ENCODE peak calls at places on chromosomes 1 and 21, in six cellular contexts. One of them, this sample, is unnamed.

GRCh38 chr1:22037520-22037919 is 15.0 kb upstream of the CDC42 start:
- DNase-seq in psoas muscle: no peak
- DNase-seq in esophagus squamous epithelium: no peak
- DNase-seq in mammary epithelial cell: no peak
- DNase-seq in HCT116: no peak
- DNase-seq in pancreas: no peak
- DNase-seq in this sample: no peak

GRCh38 chr1:156387899-156388813 is 19.1 kb downstream of the RHBG start:
- DNase-seq in HCT116: no peak
- DNase-seq in esophagus squamous epithelium: no peak
- DNase-seq in psoas muscle: no peak
- DNase-seq in mammary epithelial cell: no peak
- DNase-seq in pancreas: no peak
- DNase-seq in this sample: peak; percentile 90

GRCh38 chr1:38274974-38275373 is 228.4 kb upstream of the POU3F1 start:
- DNase-seq in psoas muscle: no peak
- DNase-seq in esophagus squamous epithelium: no peak
- DNase-seq in mammary epithelial cell: no peak
- DNase-seq in pancreas: no peak
- DNase-seq in HCT116: no peak
- DNase-seq in this sample: no peak

GRCh38 chr21:29145837-29146453 is 15.5 kb downstream of the MAP3K7CL start:
- DNase-seq in pancreas: no peak
- DNase-seq in esophagus squamous epithelium: no peak
- DNase-seq in mammary epithelial cell: peak; percentile 87
- DNase-seq in psoas muscle: no peak
- DNase-seq in HCT116: no peak
- DNase-seq in this sample: no peak

GRCh38 chr1:56670350-56670749 is 25.2 kb downstream of the PRKAA2 start:
- DNase-seq in mammary epithelial cell: no peak
- DNase-seq in pancreas: no peak
- DNase-seq in esophagus squamous epithelium: no peak
- DNase-seq in psoas muscle: no peak
- DNase-seq in HCT116: no peak
- DNase-seq in this sample: no peak

GRCh38 chr1:211734791-211735190 is 59.4 kb upstream of the NEK2 start:
- DNase-seq in esophagus squamous epithelium: no peak
- DNase-seq in mammary epithelial cell: no peak
- DNase-seq in psoas muscle: no peak
- DNase-seq in HCT116: no peak
- DNase-seq in pancreas: peak; percentile 40
- DNase-seq in this sample: no peak

GRCh38 chr1:87399701-87400100 is 71.0 kb downstream of the LMO4 start:
- DNase-seq in psoas muscle: no peak
- DNase-seq in HCT116: no peak
- DNase-seq in mammary epithelial cell: no peak
- DNase-seq in esophagus squamous epithelium: no peak
- DNase-seq in pancreas: no peak
- DNase-seq in this sample: no peak

GRCh38 chr1:246632584-246633168 is 66.4 kb downstream of the CNST start:
- DNase-seq in esophagus squamous epithelium: no peak
- DNase-seq in psoas muscle: no peak
- DNase-seq in mammary epithelial cell: peak; percentile 19
- DNase-seq in HCT116: no peak
- DNase-seq in pancreas: no peak
- DNase-seq in this sample: no peak

GRCh38 chr1:48227165-48228013 is 4.9 kb downstream of the SLC5A9 start:
- DNase-seq in HCT116: no peak
- DNase-seq in mammary epithelial cell: no peak
- DNase-seq in esophagus squamous epithelium: no peak
- DNase-seq in pancreas: no peak
- DNase-seq in psoas muscle: no peak
- DNase-seq in this sample: no peak

GRCh38 chr1:93839307-93839706 is 39.7 kb downstream of the DNTTIP2 start:
- DNase-seq in pancreas: no peak
- DNase-seq in psoas muscle: no peak
- DNase-seq in HCT116: no peak
- DNase-seq in esophagus squamous epithelium: no peak
- DNase-seq in mammary epithelial cell: peak; percentile 71
- DNase-seq in this sample: no peak

GRCh38 chr1:180560868-180561600 is 2.3 kb downstream of the OVAAL start:
- DNase-seq in pancreas: no peak
- DNase-seq in psoas muscle: no peak
- DNase-seq in mammary epithelial cell: peak; percentile 9
- DNase-seq in HCT116: no peak
- DNase-seq in esophagus squamous epithelium: no peak
- DNase-seq in this sample: no peak

GRCh38 chr1:47536646-47537118 is 98.8 kb downstream of the FOXD2 start:
- DNase-seq in pancreas: no peak
- DNase-seq in esophagus squamous epithelium: no peak
- DNase-seq in psoas muscle: no peak
- DNase-seq in HCT116: no peak
- DNase-seq in mammary epithelial cell: no peak
- DNase-seq in this sample: no peak

GRCh38 chr1:226863446-226863845 is 7.0 kb upstream of the PSEN2 start:
- DNase-seq in pancreas: no peak
- DNase-seq in HCT116: no peak
- DNase-seq in psoas muscle: no peak
- DNase-seq in esophagus squamous epithelium: no peak
- DNase-seq in mammary epithelial cell: peak; percentile 76
- DNase-seq in this sample: no peak

GRCh38 chr21:36945496-36946138 is 20.9 kb downstream of the HLCS start:
- DNase-seq in esophagus squamous epithelium: no peak
- DNase-seq in mammary epithelial cell: no peak
- DNase-seq in psoas muscle: no peak
- DNase-seq in pancreas: no peak
- DNase-seq in HCT116: no peak
- DNase-seq in this sample: no peak

GRCh38 chr1:2248127-2248826 is 20.2 kb downstream of the SKI start:
- DNase-seq in pancreas: peak; percentile 57
- DNase-seq in esophagus squamous epithelium: no peak
- DNase-seq in mammary epithelial cell: no peak
- DNase-seq in HCT116: no peak
- DNase-seq in psoas muscle: peak; percentile 19
- DNase-seq in this sample: no peak

GRCh38 chr1:41319803-41320711 is 41.2 kb upstream of the FOXO6 start:
- DNase-seq in pancreas: peak; percentile 44
- DNase-seq in mammary epithelial cell: no peak
- DNase-seq in HCT116: no peak
- DNase-seq in psoas muscle: peak; percentile 58
- DNase-seq in esophagus squamous epithelium: no peak
- DNase-seq in this sample: no peak

GRCh38 chr21:45574081-45574501 is 31.9 kb upstream of the SLC19A1 start:
- DNase-seq in HCT116: no peak
- DNase-seq in psoas muscle: no peak
- DNase-seq in mammary epithelial cell: no peak
- DNase-seq in esophagus squamous epithelium: no peak
- DNase-seq in pancreas: no peak
- DNase-seq in this sample: no peak

GRCh38 chr1:44616284-44616990 is 57.8 kb downstream of the TMEM53 start:
- DNase-seq in esophagus squamous epithelium: no peak
- DNase-seq in psoas muscle: no peak
- DNase-seq in pancreas: no peak
- DNase-seq in mammary epithelial cell: no peak
- DNase-seq in HCT116: no peak
- DNase-seq in this sample: no peak

GRCh38 chr1:244965182-244965581 is 100.8 kb upstream of the HNRNPU start:
- DNase-seq in pancreas: no peak
- DNase-seq in HCT116: no peak
- DNase-seq in mammary epithelial cell: no peak
- DNase-seq in psoas muscle: no peak
- DNase-seq in esophagus squamous epithelium: no peak
- DNase-seq in this sample: no peak

GRCh38 chr1:244963231-244963826 is 99.0 kb upstream of the HNRNPU start:
- DNase-seq in HCT116: no peak
- DNase-seq in psoas muscle: no peak
- DNase-seq in pancreas: no peak
- DNase-seq in esophagus squamous epithelium: no peak
- DNase-seq in mammary epithelial cell: no peak
- DNase-seq in this sample: no peak

GRCh38 chr1:244964112-244964971 is 100.0 kb upstream of the HNRNPU start:
- DNase-seq in pancreas: no peak
- DNase-seq in esophagus squamous epithelium: no peak
- DNase-seq in mammary epithelial cell: peak; percentile 30
- DNase-seq in psoas muscle: no peak
- DNase-seq in HCT116: no peak
- DNase-seq in this sample: no peak

GRCh38 chr1:244960904-244961303 is 96.6 kb upstream of the HNRNPU start:
- DNase-seq in mammary epithelial cell: no peak
- DNase-seq in HCT116: no peak
- DNase-seq in esophagus squamous epithelium: no peak
- DNase-seq in pancreas: no peak
- DNase-seq in psoas muscle: no peak
- DNase-seq in this sample: no peak

DNA sequence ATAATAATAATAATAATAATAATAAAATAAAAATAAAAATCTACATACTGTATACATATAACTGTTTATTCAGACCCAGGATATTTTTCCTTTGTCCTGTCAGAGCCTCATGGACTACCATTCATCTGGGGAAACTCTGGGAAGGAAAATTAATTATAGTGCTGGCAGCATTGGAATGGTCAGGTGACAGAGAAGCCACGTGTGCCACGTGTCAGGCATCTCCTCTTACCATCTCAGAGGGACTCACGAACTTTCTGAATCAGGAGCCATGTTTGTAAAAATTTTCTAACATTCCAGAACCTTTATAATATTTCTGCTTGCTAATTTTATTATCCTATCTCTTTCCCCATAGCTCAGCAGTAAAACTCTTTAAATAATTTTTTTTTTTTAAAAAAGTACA is 97.8 kb upstream of the HNRNPU start:
- DNase-seq in esophagus squamous epithelium: no peak
- DNase-seq in HCT116: no peak
- DNase-seq in pancreas: no peak
- DNase-seq in mammary epithelial cell: no peak
- DNase-seq in psoas muscle: no peak
- DNase-seq in this sample: no peak
- H3K27ac ChIP-seq in esophagus squamous epithelium: no peak overlapping the region
- H3K27ac ChIP-seq in HCT116: no peak overlapping the region
- H3K27ac ChIP-seq in pancreas: no peak overlapping the region
- H3K27ac ChIP-seq in mammary epithelial cell: no peak overlapping the region
- H3K27ac ChIP-seq in psoas muscle: peak overlapping the region; percentile 88
- H3K27ac ChIP-seq in this sample: no peak overlapping the region

DNA sequence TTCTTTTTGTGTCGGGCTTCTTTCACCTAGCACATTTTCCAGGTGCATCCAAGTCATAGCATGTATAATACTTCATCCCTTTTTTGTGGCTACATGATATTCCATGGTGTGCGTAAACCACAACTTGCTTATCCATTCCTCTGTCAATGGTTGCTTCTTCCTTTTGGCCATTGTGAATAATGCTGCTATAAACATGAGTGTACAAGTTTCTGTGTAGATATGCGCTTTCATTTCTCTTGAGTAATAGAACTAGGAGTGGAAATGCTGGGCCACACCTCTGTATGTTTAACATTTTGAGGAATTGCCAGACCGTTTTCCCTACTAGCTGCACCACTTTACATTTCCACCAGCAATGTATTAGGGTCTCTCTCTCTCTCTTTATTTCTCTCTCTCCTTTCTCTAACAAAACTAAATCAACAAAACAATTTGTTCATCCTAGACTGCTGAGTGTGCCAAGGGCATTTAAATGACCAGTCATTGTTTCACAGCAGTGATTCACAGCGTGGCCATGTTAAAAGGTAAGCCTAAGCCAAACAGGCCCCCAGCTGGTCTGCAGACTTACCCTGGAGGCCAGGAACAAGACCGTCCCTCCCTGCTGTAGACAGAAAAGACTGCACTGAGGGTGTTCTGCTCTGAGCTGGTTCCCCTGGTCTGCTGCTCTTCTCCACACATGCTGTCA is 53.2 kb upstream of the LYST start:
- DNase-seq in esophagus squamous epithelium: no peak
- DNase-seq in pancreas: no peak
- DNase-seq in mammary epithelial cell: peak; percentile 89
- DNase-seq in HCT116: no peak
- DNase-seq in psoas muscle: no peak
- DNase-seq in this sample: no peak
- H3K27ac ChIP-seq in esophagus squamous epithelium: peak overlapping the region; percentile 83
- H3K27ac ChIP-seq in pancreas: no peak overlapping the region
- H3K27ac ChIP-seq in mammary epithelial cell: peak overlapping the region; percentile 96
- H3K27ac ChIP-seq in HCT116: no peak overlapping the region
- H3K27ac ChIP-seq in psoas muscle: no peak overlapping the region
- H3K27ac ChIP-seq in this sample: no peak overlapping the region

DNA sequence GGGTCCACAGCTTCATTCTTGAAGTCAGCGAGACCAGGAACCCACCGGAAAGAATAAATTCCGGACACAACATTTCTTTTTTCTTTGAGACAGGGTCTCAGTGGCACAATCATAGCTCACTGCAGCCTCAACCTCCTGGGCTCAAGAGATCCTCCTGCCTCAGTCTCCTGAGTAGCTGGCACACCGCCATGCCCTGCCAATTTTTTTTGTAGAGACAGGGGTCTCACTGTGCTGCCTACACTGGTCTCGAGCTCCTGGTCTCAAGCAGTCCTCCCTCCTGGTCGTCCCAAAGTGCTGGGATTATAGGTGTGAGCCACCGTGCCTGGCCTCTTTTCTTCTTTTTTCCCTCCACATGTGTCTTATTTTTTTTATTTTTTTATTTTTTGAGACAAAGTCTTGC is 20.6 kb upstream of the ENO1 start:
- DNase-seq in psoas muscle: no peak
- DNase-seq in esophagus squamous epithelium: no peak
- DNase-seq in HCT116: no peak
- DNase-seq in mammary epithelial cell: no peak
- DNase-seq in pancreas: no peak
- DNase-seq in this sample: no peak
- H3K27ac ChIP-seq in psoas muscle: no peak overlapping the region
- H3K27ac ChIP-seq in esophagus squamous epithelium: peak overlapping the region; percentile 70
- H3K27ac ChIP-seq in HCT116: peak overlapping the region; percentile 93
- H3K27ac ChIP-seq in mammary epithelial cell: no peak overlapping the region
- H3K27ac ChIP-seq in pancreas: no peak overlapping the region
- H3K27ac ChIP-seq in this sample: no peak overlapping the region

GRCh38 chr1:228972576-228972975 is 237.3 kb downstream of the RHOU start:
- DNase-seq in pancreas: no peak
- DNase-seq in psoas muscle: no peak
- DNase-seq in HCT116: no peak
- DNase-seq in mammary epithelial cell: no peak
- DNase-seq in esophagus squamous epithelium: no peak
- DNase-seq in this sample: no peak
- H3K27ac ChIP-seq in pancreas: no peak overlapping the region
- H3K27ac ChIP-seq in psoas muscle: no peak overlapping the region
- H3K27ac ChIP-seq in HCT116: no peak overlapping the region
- H3K27ac ChIP-seq in mammary epithelial cell: no peak overlapping the region
- H3K27ac ChIP-seq in esophagus squamous epithelium: no peak overlapping the region
- H3K27ac ChIP-seq in this sample: no peak overlapping the region

GRCh38 chr1:154623358-154623757 is 15.4 kb upstream of the ADAR start:
- DNase-seq in esophagus squamous epithelium: no peak
- DNase-seq in pancreas: no peak
- DNase-seq in mammary epithelial cell: no peak
- DNase-seq in HCT116: no peak
- DNase-seq in psoas muscle: no peak
- DNase-seq in this sample: no peak
- H3K27ac ChIP-seq in esophagus squamous epithelium: no peak overlapping the region
- H3K27ac ChIP-seq in pancreas: no peak overlapping the region
- H3K27ac ChIP-seq in mammary epithelial cell: no peak overlapping the region
- H3K27ac ChIP-seq in HCT116: no peak overlapping the region
- H3K27ac ChIP-seq in psoas muscle: no peak overlapping the region
- H3K27ac ChIP-seq in this sample: no peak overlapping the region

This sample was measured in caudate nucleus.